ENCODE peak calls at places on chromosomes 2 and 18, in seven cellular contexts. One of them, this sample, is unnamed.

GRCh38 chr2:161576421-161576820 is 47.8 kb upstream of the SLC4A10 start:
- DNase-seq in K562: no peak
- DNase-seq in SK-N-SH: peak
- DNase-seq in HCT116: peak
- DNase-seq in H1: peak
- DNase-seq in GM12878: no peak
- DNase-seq in HepG2: peak
- DNase-seq in this sample: peak

GRCh38 chr2:225660262-225661091 is 261.0 kb downstream of the NYAP2 start:
- DNase-seq in K562: peak
- DNase-seq in GM12878: peak
- DNase-seq in HCT116: peak
- DNase-seq in SK-N-SH: peak
- DNase-seq in HepG2: peak
- DNase-seq in H1: peak
- DNase-seq in this sample: peak

GRCh38 chr2:120525056-120526046 is 179.4 kb downstream of the INHBB start:
- DNase-seq in HCT116: no peak
- DNase-seq in HepG2: peak
- DNase-seq in GM12878: no peak
- DNase-seq in SK-N-SH: peak
- DNase-seq in H1: no peak
- DNase-seq in K562: peak
- DNase-seq in this sample: no peak

GRCh38 chr18:7890078-7890477 is 323.0 kb downstream of the PTPRM start:
- DNase-seq in GM12878: no peak
- DNase-seq in H1: no peak
- DNase-seq in SK-N-SH: no peak
- DNase-seq in HCT116: no peak
- DNase-seq in K562: no peak
- DNase-seq in HepG2: no peak
- DNase-seq in this sample: no peak

GRCh38 chr2:132544045-132544630 is 125.9 kb downstream of the LYPD1 start:
- DNase-seq in SK-N-SH: no peak
- DNase-seq in HCT116: no peak
- DNase-seq in HepG2: no peak
- DNase-seq in H1: no peak
- DNase-seq in GM12878: no peak
- DNase-seq in K562: no peak
- DNase-seq in this sample: no peak

GRCh38 chr2:168948621-168949212 is 47.6 kb downstream of the G6PC2 start:
- DNase-seq in H1: no peak
- DNase-seq in GM12878: no peak
- DNase-seq in SK-N-SH: no peak
- DNase-seq in HepG2: peak
- DNase-seq in HCT116: no peak
- DNase-seq in K562: peak
- DNase-seq in this sample: no peak

GRCh38 chr2:146981921-146982320 is 862.9 kb upstream of the ACVR2A start:
- DNase-seq in K562: no peak
- DNase-seq in H1: no peak
- DNase-seq in SK-N-SH: no peak
- DNase-seq in HCT116: no peak
- DNase-seq in HepG2: no peak
- DNase-seq in GM12878: no peak
- DNase-seq in this sample: no peak

GRCh38 chr2:205909194-205909572 is 176.8 kb downstream of the INO80D start:
- DNase-seq in HCT116: no peak
- DNase-seq in HepG2: no peak
- DNase-seq in GM12878: no peak
- DNase-seq in H1: no peak
- DNase-seq in SK-N-SH: no peak
- DNase-seq in K562: no peak
- DNase-seq in this sample: no peak

GRCh38 chr2:120445431-120446143 is 99.7 kb downstream of the INHBB start:
- DNase-seq in HepG2: peak
- DNase-seq in HCT116: peak
- DNase-seq in H1: no peak
- DNase-seq in SK-N-SH: no peak
- DNase-seq in GM12878: no peak
- DNase-seq in K562: no peak
- DNase-seq in this sample: peak

DNA sequence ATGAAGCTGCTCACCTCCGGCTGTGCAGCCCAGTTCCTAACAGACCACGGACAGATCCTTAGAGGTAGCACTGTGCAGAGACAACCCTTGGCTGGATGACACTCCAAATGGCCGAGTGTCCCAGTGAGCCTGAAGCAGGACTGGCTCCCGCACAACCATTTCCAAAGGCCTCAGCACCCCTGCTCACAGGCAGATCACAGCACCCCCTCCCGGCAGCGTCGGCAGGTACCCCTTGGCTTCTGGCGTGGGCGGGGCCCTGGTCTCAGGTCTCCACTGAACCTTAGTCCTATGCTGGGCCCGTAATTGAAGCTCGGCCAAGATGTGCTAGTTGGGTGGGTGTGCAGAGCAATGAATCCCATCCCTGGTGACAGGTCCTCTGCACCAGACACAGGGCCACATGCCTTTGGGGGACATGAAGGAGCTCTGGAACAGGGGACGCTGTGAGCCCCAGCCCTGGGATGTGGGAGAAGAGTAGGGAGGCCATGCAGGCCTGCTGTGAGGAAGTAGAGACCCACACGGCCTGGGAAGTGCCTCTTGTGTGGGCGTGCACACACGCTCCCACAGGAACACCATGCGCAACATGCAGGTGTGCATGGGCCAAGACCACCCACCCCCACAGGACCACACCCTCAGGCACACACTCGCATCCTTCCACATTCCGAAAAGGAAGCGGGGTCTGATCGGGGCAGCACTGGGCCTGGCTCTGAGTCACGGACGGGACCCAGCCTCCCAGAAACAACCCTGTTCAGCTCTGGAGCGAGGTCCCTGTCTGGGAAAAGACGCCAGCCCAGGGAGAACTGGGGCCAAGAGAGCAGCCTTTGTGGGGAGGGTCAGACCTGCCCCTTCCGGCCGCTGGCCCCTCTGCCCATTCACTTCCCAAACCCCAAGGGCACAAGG is 2.8 kb downstream of the DUSP2 start:
- DNase-seq in GM12878: no peak
- DNase-seq in SK-N-SH: no peak
- DNase-seq in HepG2: peak
- DNase-seq in HCT116: no peak
- DNase-seq in H1: peak
- DNase-seq in K562: peak
- DNase-seq in this sample: no peak
- TF ChIP-seq JUND in GM12878: no peak
- TF ChIP-seq JUND in SK-N-SH: no peak
- TF ChIP-seq JUND in HepG2: no peak
- TF ChIP-seq JUND in HCT116: no peak
- TF ChIP-seq JUND in H1: no peak
- TF ChIP-seq JUND in K562: no peak
- TF ChIP-seq JUND in this sample: no peak

GRCh38 chr2:45460825-45461224 is 150.2 kb downstream of the SRBD1 start:
- DNase-seq in GM12878: no peak
- DNase-seq in HepG2: no peak
- DNase-seq in H1: no peak
- DNase-seq in K562: no peak
- DNase-seq in HCT116: no peak
- DNase-seq in SK-N-SH: no peak
- DNase-seq in this sample: no peak

GRCh38 chr2:45459860-45460259 is 151.2 kb downstream of the SRBD1 start:
- DNase-seq in K562: no peak
- DNase-seq in SK-N-SH: no peak
- DNase-seq in GM12878: no peak
- DNase-seq in H1: no peak
- DNase-seq in HepG2: no peak
- DNase-seq in HCT116: no peak
- DNase-seq in this sample: no peak

GRCh38 chr2:45457211-45457945 is 153.7 kb downstream of the SRBD1 start:
- DNase-seq in SK-N-SH: no peak
- DNase-seq in GM12878: no peak
- DNase-seq in HepG2: no peak
- DNase-seq in HCT116: no peak
- DNase-seq in H1: no peak
- DNase-seq in K562: no peak
- DNase-seq in this sample: no peak

GRCh38 chr2:45458909-45459563 is 152.0 kb downstream of the SRBD1 start:
- DNase-seq in GM12878: no peak
- DNase-seq in K562: no peak
- DNase-seq in SK-N-SH: no peak
- DNase-seq in HCT116: peak
- DNase-seq in HepG2: peak
- DNase-seq in H1: no peak
- DNase-seq in this sample: peak
- TF ChIP-seq JUND in GM12878: no peak
- TF ChIP-seq JUND in K562: peak
- TF ChIP-seq JUND in SK-N-SH: no peak
- TF ChIP-seq JUND in HCT116: peak
- TF ChIP-seq JUND in HepG2: no peak
- TF ChIP-seq JUND in H1: no peak
- TF ChIP-seq JUND in this sample: no peak

GRCh38 chr2:232592687-232593407 is 40.6 kb upstream of the EFHD1 start:
- DNase-seq in H1: no peak
- DNase-seq in HCT116: peak
- DNase-seq in HepG2: peak
- DNase-seq in GM12878: no peak
- DNase-seq in SK-N-SH: no peak
- DNase-seq in K562: no peak
- DNase-seq in this sample: no peak

GRCh38 chr2:232588031-232588430 is 37.5 kb downstream of the EIF4E2 start:
- DNase-seq in K562: no peak
- DNase-seq in GM12878: no peak
- DNase-seq in HepG2: no peak
- DNase-seq in HCT116: no peak
- DNase-seq in H1: no peak
- DNase-seq in SK-N-SH: no peak
- DNase-seq in this sample: no peak

GRCh38 chr2:232587527-232587926 is 37.0 kb downstream of the EIF4E2 start:
- DNase-seq in GM12878: no peak
- DNase-seq in HCT116: no peak
- DNase-seq in H1: no peak
- DNase-seq in HepG2: no peak
- DNase-seq in SK-N-SH: no peak
- DNase-seq in K562: no peak
- DNase-seq in this sample: no peak

GRCh38 chr2:232586943-232587342 is 36.5 kb downstream of the EIF4E2 start:
- DNase-seq in HCT116: no peak
- DNase-seq in HepG2: no peak
- DNase-seq in GM12878: no peak
- DNase-seq in H1: no peak
- DNase-seq in SK-N-SH: no peak
- DNase-seq in K562: no peak
- DNase-seq in this sample: no peak

GRCh38 chr2:232588680-232589585 is 38.4 kb downstream of the EIF4E2 start:
- DNase-seq in HCT116: no peak
- DNase-seq in K562: no peak
- DNase-seq in H1: no peak
- DNase-seq in HepG2: no peak
- DNase-seq in GM12878: no peak
- DNase-seq in SK-N-SH: peak
- DNase-seq in this sample: no peak
- TF ChIP-seq JUND in HCT116: no peak
- TF ChIP-seq JUND in K562: no peak
- TF ChIP-seq JUND in H1: no peak
- TF ChIP-seq JUND in HepG2: no peak
- TF ChIP-seq JUND in GM12878: no peak
- TF ChIP-seq JUND in SK-N-SH: no peak
- TF ChIP-seq JUND in this sample: no peak

DNA sequence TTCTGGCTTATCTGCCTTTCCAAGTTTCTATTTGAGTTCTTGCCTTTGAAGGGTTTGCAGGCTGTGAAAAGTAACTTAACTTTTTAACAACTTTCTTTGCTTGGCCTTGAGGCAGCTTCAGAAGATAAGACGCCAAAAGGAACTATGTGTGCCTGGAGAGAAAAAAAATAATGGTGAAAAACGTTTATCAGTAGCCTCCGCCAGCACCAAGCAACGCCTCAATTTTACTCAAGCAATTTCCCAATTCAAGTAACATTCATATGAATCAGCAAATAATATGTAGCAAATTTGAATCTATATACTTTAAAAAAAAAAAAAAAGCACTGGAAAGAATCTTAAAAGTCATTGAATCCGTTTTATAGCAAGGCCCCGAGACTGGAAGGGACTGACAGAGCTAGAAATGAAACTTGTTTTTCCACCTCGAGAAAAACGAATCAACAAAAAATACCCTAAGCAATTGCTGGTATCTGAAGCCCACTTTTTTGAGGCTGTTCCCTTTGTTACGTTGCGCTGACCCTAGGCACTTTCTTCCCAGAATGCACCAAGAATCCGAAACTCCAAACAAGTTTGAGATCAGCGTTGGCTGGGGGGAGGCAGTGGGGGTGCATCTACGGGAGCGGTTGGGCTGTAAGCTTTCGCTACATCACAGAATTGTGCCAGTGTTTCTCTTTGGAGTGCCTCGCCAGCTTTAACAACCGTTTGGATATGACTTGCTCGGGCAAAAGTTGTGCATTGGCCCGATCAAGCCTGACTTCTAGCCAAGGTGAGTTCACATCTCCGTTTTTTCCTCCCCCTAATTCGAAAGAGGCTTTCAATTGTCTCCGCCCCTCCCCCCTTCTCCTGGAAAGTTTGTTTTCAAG is 2.7 kb upstream of the TGIF1 start:
- DNase-seq in K562: peak
- DNase-seq in SK-N-SH: peak
- DNase-seq in GM12878: no peak
- DNase-seq in H1: peak
- DNase-seq in HepG2: no peak
- DNase-seq in HCT116: no peak
- DNase-seq in this sample: no peak
- TF ChIP-seq JUND in K562: no peak
- TF ChIP-seq JUND in SK-N-SH: peak
- TF ChIP-seq JUND in GM12878: no peak
- TF ChIP-seq JUND in H1: no peak
- TF ChIP-seq JUND in HepG2: no peak
- TF ChIP-seq JUND in HCT116: no peak
- TF ChIP-seq JUND in this sample: no peak

DNA sequence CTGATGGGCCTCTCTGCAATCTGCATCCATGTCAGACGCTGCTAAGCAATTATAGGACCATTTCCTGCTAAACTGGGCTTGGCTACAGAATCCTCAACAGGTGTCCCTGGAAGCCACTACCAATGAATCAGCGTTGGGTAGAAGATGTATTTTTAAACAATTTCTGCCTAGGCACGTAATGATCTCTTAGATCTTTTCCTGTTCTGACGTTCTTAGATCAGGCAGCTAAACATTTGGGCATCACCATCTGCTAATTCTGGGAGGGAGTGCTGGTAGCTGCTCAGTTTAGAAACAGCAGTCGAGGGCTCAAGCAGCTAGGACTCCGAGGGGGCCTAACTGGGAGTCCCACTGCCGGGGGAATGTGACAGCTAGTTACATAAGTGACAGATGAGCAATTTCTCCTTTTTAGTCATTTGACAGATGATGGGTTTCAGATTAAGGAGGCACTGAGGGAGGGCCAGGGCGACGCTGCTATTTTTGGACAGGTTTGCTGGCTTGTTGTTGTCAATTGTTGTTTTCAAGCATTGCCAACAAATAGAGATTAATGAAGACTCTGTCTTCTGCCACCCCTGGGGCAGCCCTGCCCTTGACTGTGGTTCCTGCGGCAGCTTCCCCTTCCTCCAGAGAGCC is 92.7 kb downstream of the MRO start:
- DNase-seq in SK-N-SH: no peak
- DNase-seq in HepG2: no peak
- DNase-seq in GM12878: peak
- DNase-seq in HCT116: no peak
- DNase-seq in K562: no peak
- DNase-seq in H1: no peak
- DNase-seq in this sample: no peak
- TF ChIP-seq JUND in SK-N-SH: no peak
- TF ChIP-seq JUND in HepG2: no peak
- TF ChIP-seq JUND in GM12878: no peak
- TF ChIP-seq JUND in HCT116: no peak
- TF ChIP-seq JUND in K562: no peak
- TF ChIP-seq JUND in H1: no peak
- TF ChIP-seq JUND in this sample: no peak

This sample was measured in T47D.